ENCODE peak calls at places on chromosomes 6 and 20, in six cellular contexts. M is heart left ventricle, B is breast epithelium, F is testis, U is lower leg skin, A is transverse colon. Y is an unnamed sample.

GRCh38 chr6:111482236-111482958 is 621 bp downstream of the REV3L start:
- DNase-seq in M (peak), B (peak), F (peak), U (peak), A (peak), Y (peak)

GRCh38 chr6:148869589-148869988 is 122.8 kb downstream of the UST start:
- DNase-seq in M (no peak), B (no peak), F (no peak), U (no peak), A (no peak), Y (peak)

GRCh38 chr6:379367-380181 is 12.0 kb upstream of the IRF4 start:
- DNase-seq in M (peak), B (no peak), F (no peak), U (no peak), A (no peak), Y (no peak)

GRCh38 chr6:149235130-149235561 is 82.4 kb upstream of the TAB2 start:
- DNase-seq in M (peak), B (no peak), F (no peak), U (no peak), A (peak), Y (peak)

GRCh38 chr6:125316621-125317020 is 14.9 kb upstream of the HDDC2 start:
- DNase-seq in M (no peak), B (peak), F (peak), U (no peak), A (no peak), Y (no peak)

GRCh38 chr20:41222299-41222698 is 85.0 kb downstream of the PLCG1 start:
- DNase-seq in M (no peak), B (no peak), F (no peak), U (no peak), A (no peak), Y (no peak)

GRCh38 chr6:7085911-7086310 is 21.9 kb upstream of the RREB1 start:
- DNase-seq in M (peak), B (no peak), F (peak), U (peak), A (peak), Y (peak)

GRCh38 chr20:7358670-7359069 is 581.6 kb downstream of the HAO1 start:
- DNase-seq in M (no peak), B (no peak), F (no peak), U (no peak), A (no peak), Y (no peak)

GRCh38 chr6:160919713-160920112 is 71.9 kb upstream of the MAP3K4 start:
- DNase-seq in M (no peak), B (no peak), F (no peak), U (no peak), A (no peak), Y (peak)

GRCh38 chr6:125046107-125046925 is 84.1 kb downstream of the RNF217 start:
- DNase-seq in M (no peak), B (peak), F (no peak), U (peak), A (no peak), Y (no peak)

GRCh38 chr6:158168054-158168303 is at the start of gene SERAC1:
- DNase-seq in M (no peak), B (no peak), F (no peak), U (no peak), A (no peak), Y (no peak)

GRCh38 chr6:9487128-9487527 is 927.7 kb downstream of the TFAP2A start:
- DNase-seq in M (no peak), B (no peak), F (no peak), U (no peak), A (no peak), Y (no peak)

GRCh38 chr6:69835414-69836179 is 30.8 kb upstream of the COL19A1 start:
- DNase-seq in M (no peak), B (no peak), F (peak), U (no peak), A (no peak), Y (peak)

GRCh38 chr6:54990001-54990400 is 143.4 kb downstream of the FAM83B start:
- DNase-seq in M (no peak), B (no peak), F (no peak), U (no peak), A (no peak), Y (no peak)

GRCh38 chr20:61979090-61979489 is 86.6 kb downstream of the TAF4 start:
- DNase-seq in M (no peak), B (no peak), F (no peak), U (no peak), A (no peak), Y (no peak)
- TF ChIP-seq POLR2A in M (no peak), B (no peak), F (no peak), U (no peak), A (no peak), Y (no peak)

GRCh38 chr6:11766589-11767450 is 11.8 kb downstream of the ADTRP start:
- DNase-seq in M (no peak), B (no peak), F (no peak), U (no peak), A (no peak), Y (no peak)
- TF ChIP-seq POLR2A in M (no peak), B (no peak), F (no peak), U (no peak), A (no peak), Y (no peak)

GRCh38 chr6:101444717-101445116 is 51.2 kb downstream of the GRIK2 start:
- DNase-seq in M (no peak), B (no peak), F (no peak), U (no peak), A (no peak), Y (no peak)
- TF ChIP-seq POLR2A in M (no peak), B (no peak), F (no peak), U (no peak), A (no peak), Y (no peak)

DNA sequence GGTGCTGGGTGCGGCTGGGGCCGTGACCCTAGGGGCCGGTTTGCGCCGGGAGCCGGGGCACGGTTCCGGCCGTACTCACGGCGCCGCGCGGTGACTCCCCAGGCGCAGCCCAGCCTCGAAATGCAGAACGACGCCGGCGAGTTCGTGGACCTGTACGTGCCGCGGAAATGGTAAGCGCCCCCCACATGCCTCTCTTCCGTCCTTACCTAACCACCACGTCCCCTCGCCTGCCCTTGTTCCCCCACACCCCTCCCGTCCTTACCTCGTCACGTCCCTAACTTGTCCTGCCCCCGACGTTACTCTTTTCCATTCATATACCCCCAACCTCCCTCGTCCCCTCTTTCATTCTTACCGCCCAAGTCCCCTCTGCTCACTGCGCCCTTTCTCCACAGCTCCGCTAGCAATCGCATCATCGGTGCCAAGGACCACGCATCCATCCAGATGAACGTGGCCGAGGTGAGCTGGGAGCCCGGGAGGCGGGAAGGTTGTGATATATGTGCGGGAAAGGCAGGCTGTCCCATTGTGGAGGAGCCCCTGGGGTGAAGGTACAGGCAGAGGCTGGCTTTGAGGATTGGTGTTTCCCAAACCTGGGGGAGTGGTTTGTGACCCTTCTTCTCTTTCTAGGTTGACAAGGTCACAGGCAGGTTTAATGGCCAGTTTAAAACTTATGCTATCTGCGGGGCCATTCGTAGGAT is 463 bp downstream of the RPS21 start:
- DNase-seq in M (no peak), B (no peak), F (no peak), U (no peak), A (no peak), Y (no peak)
- TF ChIP-seq POLR2A in M (no peak), B (no peak), F (no peak), U (no peak), A (no peak), Y (no peak)

GRCh38 chr6:90079555-90080490 is 185.6 kb downstream of the GJA10 start:
- DNase-seq in M (no peak), B (no peak), F (no peak), U (no peak), A (no peak), Y (no peak)
- TF ChIP-seq POLR2A in M (no peak), B (no peak), F (no peak), U (no peak), A (no peak), Y (no peak)

Y was measured in adrenal gland.